ENCODE peak calls at places on chromosomes 1 and 21, in seven cellular contexts. One of them, this sample, is unnamed.

GRCh38 chr1:84505167-84506001 is 802 bp upstream of the SPATA1 start:
- DNase-seq in H1: no peak
- DNase-seq in mesendoderm: peak; percentile 59
- DNase-seq in IMR-90: peak; percentile 42
- DNase-seq in trophoblast cell: peak; percentile 72
- DNase-seq in mesenchymal stem cell: no peak
- DNase-seq in neuronal stem cell: no peak
- DNase-seq in this sample: no peak

GRCh38 chr1:23403038-23403336 is 21.6 kb downstream of the TCEA3 start:
- DNase-seq in mesendoderm: peak; percentile 34
- DNase-seq in H1: no peak
- DNase-seq in IMR-90: peak; percentile 86
- DNase-seq in trophoblast cell: peak; percentile 74
- DNase-seq in neuronal stem cell: no peak
- DNase-seq in mesenchymal stem cell: peak; percentile 96
- DNase-seq in this sample: no peak

GRCh38 chr1:203170625-203171330 is 4.8 kb downstream of the MYBPH start:
- DNase-seq in H1: no peak
- DNase-seq in mesenchymal stem cell: no peak
- DNase-seq in neuronal stem cell: no peak
- DNase-seq in IMR-90: peak; percentile 22
- DNase-seq in mesendoderm: no peak
- DNase-seq in trophoblast cell: peak; percentile 22
- DNase-seq in this sample: no peak

GRCh38 chr1:119762409-119762808 is 6.3 kb downstream of the HMGCS2 start:
- DNase-seq in H1: no peak
- DNase-seq in IMR-90: no peak
- DNase-seq in mesendoderm: no peak
- DNase-seq in neuronal stem cell: no peak
- DNase-seq in trophoblast cell: no peak
- DNase-seq in mesenchymal stem cell: no peak
- DNase-seq in this sample: no peak

GRCh38 chr1:53807916-53808315 is 30.2 kb downstream of the NDC1 start:
- DNase-seq in mesenchymal stem cell: peak; percentile 51
- DNase-seq in neuronal stem cell: no peak
- DNase-seq in H1: no peak
- DNase-seq in trophoblast cell: no peak
- DNase-seq in IMR-90: peak; percentile 92
- DNase-seq in mesendoderm: no peak
- DNase-seq in this sample: no peak

GRCh38 chr1:10074059-10074854 is 41.5 kb downstream of the UBE4B start:
- DNase-seq in IMR-90: peak; percentile 98
- DNase-seq in neuronal stem cell: no peak
- DNase-seq in mesendoderm: peak; percentile 17
- DNase-seq in H1: no peak
- DNase-seq in trophoblast cell: peak; percentile 42
- DNase-seq in mesenchymal stem cell: peak; percentile 98
- DNase-seq in this sample: no peak

GRCh38 chr21:34336245-34336644 is 27.6 kb upstream of the KCNE2 start:
- DNase-seq in mesendoderm: no peak
- DNase-seq in mesenchymal stem cell: no peak
- DNase-seq in neuronal stem cell: no peak
- DNase-seq in IMR-90: no peak
- DNase-seq in trophoblast cell: no peak
- DNase-seq in H1: no peak
- DNase-seq in this sample: no peak

GRCh38 chr1:226619031-226619430 is 70.5 kb downstream of the STUM start:
- DNase-seq in mesendoderm: no peak
- DNase-seq in mesenchymal stem cell: no peak
- DNase-seq in IMR-90: no peak
- DNase-seq in neuronal stem cell: no peak
- DNase-seq in trophoblast cell: no peak
- DNase-seq in H1: no peak
- DNase-seq in this sample: no peak

GRCh38 chr1:200150721-200151120 is 123.2 kb downstream of the NR5A2 start:
- DNase-seq in neuronal stem cell: no peak
- DNase-seq in mesendoderm: peak; percentile 41
- DNase-seq in mesenchymal stem cell: peak; percentile 81
- DNase-seq in IMR-90: peak; percentile 79
- DNase-seq in trophoblast cell: peak; percentile 69
- DNase-seq in H1: no peak
- DNase-seq in this sample: no peak

GRCh38 chr1:236748471-236748870 is 46.6 kb upstream of the MTR start:
- DNase-seq in H1: no peak
- DNase-seq in trophoblast cell: peak; percentile 14
- DNase-seq in mesenchymal stem cell: no peak
- DNase-seq in neuronal stem cell: no peak
- DNase-seq in IMR-90: no peak
- DNase-seq in mesendoderm: peak; percentile 34
- DNase-seq in this sample: no peak

GRCh38 chr1:157099633-157100009 is at the start of gene ETV3L:
- DNase-seq in neuronal stem cell: no peak
- DNase-seq in H1: no peak
- DNase-seq in IMR-90: no peak
- DNase-seq in mesendoderm: no peak
- DNase-seq in trophoblast cell: no peak
- DNase-seq in mesenchymal stem cell: no peak
- DNase-seq in this sample: no peak

GRCh38 chr21:46285206-46285661 is at the start of gene MCM3AP:
- DNase-seq in mesenchymal stem cell: no peak
- DNase-seq in trophoblast cell: peak; percentile 8
- DNase-seq in H1: no peak
- DNase-seq in IMR-90: no peak
- DNase-seq in mesendoderm: no peak
- DNase-seq in neuronal stem cell: no peak
- DNase-seq in this sample: no peak

GRCh38 chr1:241647658-241648057 is 4.4 kb upstream of the WDR64 start:
- DNase-seq in mesendoderm: no peak
- DNase-seq in H1: no peak
- DNase-seq in trophoblast cell: no peak
- DNase-seq in mesenchymal stem cell: peak; percentile 65
- DNase-seq in IMR-90: no peak
- DNase-seq in neuronal stem cell: no peak
- DNase-seq in this sample: no peak

GRCh38 chr1:232355162-232356006 is 274.5 kb downstream of the SIPA1L2 start:
- DNase-seq in neuronal stem cell: no peak
- DNase-seq in H1: no peak
- DNase-seq in mesendoderm: no peak
- DNase-seq in IMR-90: no peak
- DNase-seq in trophoblast cell: peak; percentile 13
- DNase-seq in mesenchymal stem cell: no peak
- DNase-seq in this sample: no peak

GRCh38 chr1:182761396-182762395 is 27.9 kb upstream of the NPL start:
- DNase-seq in mesenchymal stem cell: peak; percentile 7
- DNase-seq in mesendoderm: no peak
- DNase-seq in trophoblast cell: no peak
- DNase-seq in neuronal stem cell: no peak
- DNase-seq in H1: no peak
- DNase-seq in IMR-90: peak; percentile 17
- DNase-seq in this sample: no peak

GRCh38 chr1:202304370-202304769 is 37.4 kb downstream of the UBE2T start:
- DNase-seq in neuronal stem cell: no peak
- DNase-seq in trophoblast cell: no peak
- DNase-seq in mesenchymal stem cell: no peak
- DNase-seq in mesendoderm: no peak
- DNase-seq in IMR-90: no peak
- DNase-seq in H1: no peak
- DNase-seq in this sample: no peak

GRCh38 chr1:225578247-225578646 is 74.7 kb downstream of the ENAH start:
- DNase-seq in trophoblast cell: no peak
- DNase-seq in mesendoderm: no peak
- DNase-seq in IMR-90: no peak
- DNase-seq in neuronal stem cell: no peak
- DNase-seq in H1: no peak
- DNase-seq in mesenchymal stem cell: no peak
- DNase-seq in this sample: no peak

GRCh38 chr1:223233019-223233409 is 90.0 kb upstream of the TLR5 start:
- DNase-seq in mesenchymal stem cell: no peak
- DNase-seq in mesendoderm: peak; percentile 53
- DNase-seq in neuronal stem cell: no peak
- DNase-seq in IMR-90: no peak
- DNase-seq in trophoblast cell: no peak
- DNase-seq in H1: no peak
- DNase-seq in this sample: peak; percentile 13

GRCh38 chr1:21875621-21876063 is 61.5 kb downstream of the HSPG2 start:
- DNase-seq in neuronal stem cell: no peak
- DNase-seq in IMR-90: no peak
- DNase-seq in H1: no peak
- DNase-seq in trophoblast cell: no peak
- DNase-seq in mesenchymal stem cell: no peak
- DNase-seq in mesendoderm: no peak
- DNase-seq in this sample: no peak

GRCh38 chr1:94650301-94650700 is 108.7 kb upstream of the F3 start:
- DNase-seq in trophoblast cell: no peak
- DNase-seq in mesenchymal stem cell: no peak
- DNase-seq in neuronal stem cell: no peak
- DNase-seq in H1: no peak
- DNase-seq in mesendoderm: no peak
- DNase-seq in IMR-90: no peak
- DNase-seq in this sample: no peak

GRCh38 chr1:214445846-214446614 is 105.4 kb downstream of the PTPN14 start:
- DNase-seq in neuronal stem cell: no peak
- DNase-seq in mesenchymal stem cell: peak; percentile 99
- DNase-seq in trophoblast cell: peak; percentile 56
- DNase-seq in IMR-90: peak; percentile 96
- DNase-seq in mesendoderm: peak; percentile 74
- DNase-seq in H1: no peak
- DNase-seq in this sample: no peak

DNA sequence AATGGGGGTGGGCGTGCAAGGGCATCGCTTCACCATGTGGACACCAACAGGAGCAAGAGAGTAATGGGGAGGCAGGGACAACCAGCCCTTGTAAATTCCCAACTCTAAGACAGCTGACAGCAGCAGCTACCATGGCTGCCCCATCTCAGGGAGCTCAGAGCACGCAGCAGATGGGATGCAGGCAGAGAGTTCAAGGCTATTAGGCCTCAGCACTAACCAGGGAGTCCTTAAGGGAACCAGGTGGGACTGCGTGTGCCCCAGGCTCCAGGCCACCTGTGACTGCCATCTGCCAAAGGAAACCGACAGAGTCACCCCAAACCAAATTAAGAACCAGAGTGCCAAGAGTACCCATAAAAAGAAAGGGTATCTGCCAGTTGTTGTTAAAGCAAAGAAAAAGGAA is 33.7 kb upstream of the PRDM2 start:
- DNase-seq in trophoblast cell: no peak
- DNase-seq in neuronal stem cell: no peak
- DNase-seq in H1: no peak
- DNase-seq in mesenchymal stem cell: no peak
- DNase-seq in IMR-90: no peak
- DNase-seq in mesendoderm: no peak
- DNase-seq in this sample: no peak
- H4K8ac ChIP-seq in trophoblast cell: no peak overlapping the region
- H4K8ac ChIP-seq in neuronal stem cell: no peak overlapping the region
- H4K8ac ChIP-seq in H1: no peak overlapping the region
- H4K8ac ChIP-seq in mesenchymal stem cell: no peak overlapping the region
- H4K8ac ChIP-seq in IMR-90: no peak overlapping the region
- H4K8ac ChIP-seq in mesendoderm: no peak overlapping the region
- H4K8ac ChIP-seq in this sample: no peak overlapping the region

DNA sequence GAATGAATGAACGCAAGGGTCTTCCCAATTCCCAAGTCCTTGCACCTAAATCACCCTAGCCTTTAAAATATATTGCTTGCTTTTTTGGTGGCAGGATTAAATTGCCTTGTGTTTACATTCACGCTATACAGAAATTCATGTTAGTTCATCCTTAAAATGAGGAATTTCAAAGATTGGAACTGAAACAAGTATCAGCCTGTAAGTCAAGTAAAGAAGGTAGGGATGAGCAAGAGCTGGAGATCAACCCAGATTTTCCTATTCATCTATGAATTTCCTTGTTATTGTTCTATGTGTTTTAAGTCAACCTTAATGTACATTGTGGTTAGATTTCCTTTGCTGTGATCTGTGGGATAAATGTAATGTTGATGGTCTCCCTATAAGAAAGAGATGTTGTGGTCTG is 248.2 kb downstream of the NFIA start:
- DNase-seq in IMR-90: no peak
- DNase-seq in mesendoderm: no peak
- DNase-seq in H1: no peak
- DNase-seq in mesenchymal stem cell: no peak
- DNase-seq in neuronal stem cell: no peak
- DNase-seq in trophoblast cell: no peak
- DNase-seq in this sample: no peak
- H4K8ac ChIP-seq in IMR-90: no peak overlapping the region
- H4K8ac ChIP-seq in mesendoderm: no peak overlapping the region
- H4K8ac ChIP-seq in H1: no peak overlapping the region
- H4K8ac ChIP-seq in mesenchymal stem cell: no peak overlapping the region
- H4K8ac ChIP-seq in neuronal stem cell: no peak overlapping the region
- H4K8ac ChIP-seq in trophoblast cell: no peak overlapping the region
- H4K8ac ChIP-seq in this sample: no peak overlapping the region

DNA sequence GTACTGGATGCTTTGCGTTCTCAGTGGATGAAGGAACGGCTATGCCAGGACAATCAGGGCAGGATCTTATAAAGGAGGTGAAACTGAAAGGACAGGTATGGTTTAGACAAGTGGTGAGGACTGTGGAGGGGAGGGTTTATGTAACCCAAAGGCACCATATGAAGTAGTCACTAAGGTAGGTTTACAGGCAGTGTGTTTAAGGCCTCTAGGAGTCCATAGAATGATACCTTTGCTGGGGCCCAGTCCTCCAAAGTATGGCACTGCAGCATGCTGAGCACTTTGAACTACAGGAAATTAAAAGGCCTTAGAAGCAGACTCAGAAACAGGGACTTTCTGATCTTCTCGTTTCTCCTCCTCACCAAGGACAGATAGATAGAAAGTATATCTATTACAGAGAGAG is 304.7 kb upstream of the USP25 start:
- DNase-seq in neuronal stem cell: no peak
- DNase-seq in trophoblast cell: peak; percentile 4
- DNase-seq in H1: no peak
- DNase-seq in mesendoderm: no peak
- DNase-seq in IMR-90: no peak
- DNase-seq in mesenchymal stem cell: no peak
- DNase-seq in this sample: no peak
- H4K8ac ChIP-seq in neuronal stem cell: no peak overlapping the region
- H4K8ac ChIP-seq in trophoblast cell: no peak overlapping the region
- H4K8ac ChIP-seq in H1: no peak overlapping the region
- H4K8ac ChIP-seq in mesendoderm: no peak overlapping the region
- H4K8ac ChIP-seq in IMR-90: no peak overlapping the region
- H4K8ac ChIP-seq in mesenchymal stem cell: no peak overlapping the region
- H4K8ac ChIP-seq in this sample: no peak overlapping the region

GRCh38 chr1:204712718-204713430 is 27.3 kb upstream of the LRRN2 start:
- DNase-seq in trophoblast cell: no peak
- DNase-seq in mesenchymal stem cell: no peak
- DNase-seq in H1: no peak
- DNase-seq in neuronal stem cell: no peak
- DNase-seq in mesendoderm: no peak
- DNase-seq in IMR-90: no peak
- DNase-seq in this sample: no peak

GRCh38 chr1:204713541-204713940 is 28.0 kb upstream of the LRRN2 start:
- DNase-seq in mesenchymal stem cell: peak; percentile 9
- DNase-seq in mesendoderm: peak; percentile 53
- DNase-seq in H1: no peak
- DNase-seq in trophoblast cell: no peak
- DNase-seq in IMR-90: no peak
- DNase-seq in neuronal stem cell: no peak
- DNase-seq in this sample: no peak

GRCh38 chr1:204714194-204714860 is 28.8 kb upstream of the LRRN2 start:
- DNase-seq in H1: no peak
- DNase-seq in mesendoderm: peak; percentile 37
- DNase-seq in trophoblast cell: no peak
- DNase-seq in IMR-90: no peak
- DNase-seq in mesenchymal stem cell: no peak
- DNase-seq in neuronal stem cell: no peak
- DNase-seq in this sample: no peak

GRCh38 chr1:204716687-204717086 is 31.1 kb upstream of the LRRN2 start:
- DNase-seq in trophoblast cell: no peak
- DNase-seq in H1: no peak
- DNase-seq in neuronal stem cell: no peak
- DNase-seq in mesendoderm: no peak
- DNase-seq in mesenchymal stem cell: no peak
- DNase-seq in IMR-90: no peak
- DNase-seq in this sample: no peak

GRCh38 chr1:204714861-204715511 is 29.4 kb upstream of the LRRN2 start:
- DNase-seq in H1: no peak
- DNase-seq in mesenchymal stem cell: no peak
- DNase-seq in neuronal stem cell: peak; percentile 50
- DNase-seq in mesendoderm: peak; percentile 95
- DNase-seq in IMR-90: no peak
- DNase-seq in trophoblast cell: no peak
- DNase-seq in this sample: peak; percentile 78
- H4K8ac ChIP-seq in H1: no peak overlapping the region
- H4K8ac ChIP-seq in mesenchymal stem cell: no peak overlapping the region
- H4K8ac ChIP-seq in neuronal stem cell: no peak overlapping the region
- H4K8ac ChIP-seq in mesendoderm: no peak overlapping the region
- H4K8ac ChIP-seq in IMR-90: no peak overlapping the region
- H4K8ac ChIP-seq in trophoblast cell: no peak overlapping the region
- H4K8ac ChIP-seq in this sample: no peak overlapping the region

This sample was measured in H9.